ENCODE peak calls at places on chromosomes 4 and X, in six cellular contexts. One of them, this sample, is unnamed.

GRCh38 chr4:123477804-123478209 is 81.2 kb downstream of the SPRY1 start:
- DNase-seq in lung microvascular endothelial cell: peak
- DNase-seq in H54: no peak
- DNase-seq in fibroblast of the conjunctiva: no peak
- DNase-seq in RWPE1: no peak
- DNase-seq in astrocyte: peak
- DNase-seq in this sample: no peak

GRCh38 chr4:150164055-150164454 is 85.8 kb downstream of the DCLK2 start:
- DNase-seq in lung microvascular endothelial cell: no peak
- DNase-seq in H54: no peak
- DNase-seq in fibroblast of the conjunctiva: no peak
- DNase-seq in RWPE1: no peak
- DNase-seq in astrocyte: no peak
- DNase-seq in this sample: no peak

GRCh38 chr4:79059631-79060399 is 120.6 kb upstream of the PAQR3 start:
- DNase-seq in lung microvascular endothelial cell: no peak
- DNase-seq in H54: no peak
- DNase-seq in fibroblast of the conjunctiva: no peak
- DNase-seq in RWPE1: no peak
- DNase-seq in astrocyte: no peak
- DNase-seq in this sample: no peak

GRCh38 chr4:1045595-1046201 is 34.3 kb downstream of the FGFRL1 start:
- DNase-seq in lung microvascular endothelial cell: no peak
- DNase-seq in H54: no peak
- DNase-seq in fibroblast of the conjunctiva: no peak
- DNase-seq in RWPE1: no peak
- DNase-seq in astrocyte: no peak
- DNase-seq in this sample: no peak

GRCh38 chr4:33133723-33134122 is 2413.6 kb downstream of the PCDH7 start:
- DNase-seq in lung microvascular endothelial cell: no peak
- DNase-seq in H54: no peak
- DNase-seq in fibroblast of the conjunctiva: no peak
- DNase-seq in RWPE1: no peak
- DNase-seq in astrocyte: no peak
- DNase-seq in this sample: no peak

GRCh38 chr4:15317246-15317645 is 110.6 kb upstream of the C1QTNF7 start:
- DNase-seq in lung microvascular endothelial cell: no peak
- DNase-seq in H54: no peak
- DNase-seq in fibroblast of the conjunctiva: no peak
- DNase-seq in RWPE1: no peak
- DNase-seq in astrocyte: no peak
- DNase-seq in this sample: no peak

GRCh38 chr4:132767901-132768300 is 381.2 kb upstream of the PCDH10 start:
- DNase-seq in lung microvascular endothelial cell: no peak
- DNase-seq in H54: no peak
- DNase-seq in fibroblast of the conjunctiva: no peak
- DNase-seq in RWPE1: no peak
- DNase-seq in astrocyte: no peak
- DNase-seq in this sample: no peak

GRCh38 chr4:119489305-119489704 is 139.3 kb downstream of the PDE5A start:
- DNase-seq in lung microvascular endothelial cell: no peak
- DNase-seq in H54: no peak
- DNase-seq in fibroblast of the conjunctiva: no peak
- DNase-seq in RWPE1: no peak
- DNase-seq in astrocyte: no peak
- DNase-seq in this sample: no peak

GRCh38 chr4:98749206-98749605 is 90.8 kb upstream of the TSPAN5 start:
- DNase-seq in lung microvascular endothelial cell: no peak
- DNase-seq in H54: no peak
- DNase-seq in fibroblast of the conjunctiva: no peak
- DNase-seq in RWPE1: no peak
- DNase-seq in astrocyte: peak
- DNase-seq in this sample: no peak

GRCh38 chr4:118997601-118998000 is 108.9 kb downstream of the SYNPO2 start:
- DNase-seq in lung microvascular endothelial cell: no peak
- DNase-seq in H54: no peak
- DNase-seq in fibroblast of the conjunctiva: no peak
- DNase-seq in RWPE1: no peak
- DNase-seq in astrocyte: peak
- DNase-seq in this sample: no peak

GRCh38 chrX:79933938-79934337 is 80.6 kb upstream of the TBX22 start:
- DNase-seq in lung microvascular endothelial cell: no peak
- DNase-seq in H54: no peak
- DNase-seq in fibroblast of the conjunctiva: no peak
- DNase-seq in RWPE1: no peak
- DNase-seq in astrocyte: no peak
- DNase-seq in this sample: no peak

GRCh38 chrX:17535229-17535628 is 160.2 kb downstream of the NHS start:
- DNase-seq in lung microvascular endothelial cell: peak
- DNase-seq in H54: peak
- DNase-seq in fibroblast of the conjunctiva: no peak
- DNase-seq in RWPE1: no peak
- DNase-seq in astrocyte: no peak
- DNase-seq in this sample: no peak

GRCh38 chr4:113556382-113557134 is 205.0 kb downstream of the CAMK2D start:
- DNase-seq in lung microvascular endothelial cell: no peak
- DNase-seq in H54: no peak
- DNase-seq in fibroblast of the conjunctiva: no peak
- DNase-seq in RWPE1: no peak
- DNase-seq in astrocyte: no peak
- DNase-seq in this sample: no peak

GRCh38 chr4:38529189-38530115 is 134.5 kb upstream of the KLF3 start:
- DNase-seq in lung microvascular endothelial cell: peak
- DNase-seq in H54: no peak
- DNase-seq in fibroblast of the conjunctiva: no peak
- DNase-seq in RWPE1: no peak
- DNase-seq in astrocyte: no peak
- DNase-seq in this sample: no peak

GRCh38 chrX:23773601-23774175 is 9.3 kb upstream of the SAT1 start:
- DNase-seq in lung microvascular endothelial cell: peak
- DNase-seq in H54: no peak
- DNase-seq in fibroblast of the conjunctiva: no peak
- DNase-seq in RWPE1: no peak
- DNase-seq in astrocyte: no peak
- DNase-seq in this sample: no peak

GRCh38 chrX:104330966-104331365 is 76.2 kb upstream of the ESX1 start:
- DNase-seq in lung microvascular endothelial cell: no peak
- DNase-seq in H54: no peak
- DNase-seq in fibroblast of the conjunctiva: no peak
- DNase-seq in RWPE1: peak
- DNase-seq in astrocyte: peak
- DNase-seq in this sample: peak

GRCh38 chrX:39755152-39756032 is 342.4 kb downstream of the BCOR start:
- DNase-seq in lung microvascular endothelial cell: peak
- DNase-seq in H54: peak
- DNase-seq in fibroblast of the conjunctiva: peak
- DNase-seq in RWPE1: peak
- DNase-seq in astrocyte: peak
- DNase-seq in this sample: peak

GRCh38 chrX:153649915-153650782 is 3.1 kb downstream of the DUSP9 start:
- DNase-seq in lung microvascular endothelial cell: no peak
- DNase-seq in H54: no peak
- DNase-seq in fibroblast of the conjunctiva: no peak
- DNase-seq in RWPE1: no peak
- DNase-seq in astrocyte: no peak
- DNase-seq in this sample: no peak

GRCh38 chr4:73856518-73856917 is 3.4 kb downstream of the PF4V1 start:
- DNase-seq in lung microvascular endothelial cell: peak
- DNase-seq in H54: no peak
- DNase-seq in fibroblast of the conjunctiva: no peak
- DNase-seq in RWPE1: no peak
- DNase-seq in astrocyte: peak
- DNase-seq in this sample: no peak

GRCh38 chr4:61517144-61517543 is 317.0 kb downstream of the ADGRL3 start:
- DNase-seq in lung microvascular endothelial cell: no peak
- DNase-seq in H54: no peak
- DNase-seq in fibroblast of the conjunctiva: no peak
- DNase-seq in RWPE1: no peak
- DNase-seq in astrocyte: no peak
- DNase-seq in this sample: no peak

GRCh38 chr4:78876568-78877320 is 62.5 kb downstream of the PAQR3 start:
- DNase-seq in lung microvascular endothelial cell: no peak
- DNase-seq in H54: no peak
- DNase-seq in fibroblast of the conjunctiva: peak
- DNase-seq in RWPE1: no peak
- DNase-seq in astrocyte: no peak
- DNase-seq in this sample: no peak

GRCh38 chr4:153365003-153365402 is 20.5 kb downstream of the MND1 start:
- DNase-seq in lung microvascular endothelial cell: no peak
- DNase-seq in H54: no peak
- DNase-seq in fibroblast of the conjunctiva: no peak
- DNase-seq in RWPE1: no peak
- DNase-seq in astrocyte: no peak
- DNase-seq in this sample: no peak

GRCh38 chr4:7124643-7125442 is 57.0 kb upstream of the GRPEL1 start:
- DNase-seq in lung microvascular endothelial cell: peak
- DNase-seq in H54: peak
- DNase-seq in fibroblast of the conjunctiva: peak
- DNase-seq in RWPE1: peak
- DNase-seq in astrocyte: peak
- DNase-seq in this sample: no peak

GRCh38 chrX:129678881-129679195 is 24.1 kb upstream of the APLN start:
- DNase-seq in lung microvascular endothelial cell: no peak
- DNase-seq in H54: no peak
- DNase-seq in fibroblast of the conjunctiva: no peak
- DNase-seq in RWPE1: no peak
- DNase-seq in astrocyte: no peak
- DNase-seq in this sample: no peak

GRCh38 chr4:53706422-53707032 is 115.2 kb upstream of the LNX1 start:
- DNase-seq in lung microvascular endothelial cell: peak
- DNase-seq in H54: no peak
- DNase-seq in fibroblast of the conjunctiva: peak
- DNase-seq in RWPE1: peak
- DNase-seq in astrocyte: peak
- DNase-seq in this sample: no peak

GRCh38 chrX:110399497-110399896 is 40.8 kb downstream of the RTL9 start:
- DNase-seq in lung microvascular endothelial cell: no peak
- DNase-seq in H54: no peak
- DNase-seq in fibroblast of the conjunctiva: no peak
- DNase-seq in RWPE1: no peak
- DNase-seq in astrocyte: no peak
- DNase-seq in this sample: no peak

This sample was measured in 8988T.